ENCODE peak calls at places on chromosomes 5 and 9, in eight cellular contexts. Q is A549, Z is right lobe of liver, R is astrocyte, H is GM12864, X is DND-41, V is NB4, L is WTC11. G is an unnamed sample.

GRCh38 chr5:9337908-9338307 is 208.0 kb downstream of the SEMA5A start:
- DNase-seq in Q (no peak), Z (no peak), R (peak; percentile 63), H (no peak), X (no peak), V (no peak), L (no peak), G (no peak)

GRCh38 chr5:139822553-139823425 is 27.2 kb downstream of the PSD2 start:
- DNase-seq in Q (no peak), Z (no peak), R (no peak), H (no peak), X (no peak), V (no peak), L (peak; percentile 23), G (no peak)

GRCh38 chr5:117690603-117691002 is 1116.0 kb upstream of the SEMA6A start:
- DNase-seq in Q (no peak), Z (no peak), R (no peak), H (no peak), X (no peak), V (no peak), L (no peak), G (no peak)

GRCh38 chr5:88683506-88684135 is 199.4 kb downstream of the MEF2C start:
- DNase-seq in Q (peak; percentile 47), Z (no peak), R (peak; percentile 85), H (no peak), X (no peak), V (peak; percentile 55), L (peak; percentile 73), G (no peak)

GRCh38 chr5:166428264-166428663 is 1863.2 kb upstream of the WWC1 start:
- DNase-seq in Q (no peak), Z (no peak), R (no peak), H (no peak), X (no peak), V (no peak), L (no peak), G (no peak)

GRCh38 chr9:22008662-22009562 is at the start of gene CDKN2B:
- DNase-seq in Q (no peak), Z (peak; percentile 98), R (peak; percentile 87), H (peak; percentile 35), X (no peak), V (no peak), L (peak; percentile 96), G (peak; percentile 93)

GRCh38 chr9:17437813-17438212 is 141.1 kb upstream of the SH3GL2 start:
- DNase-seq in Q (no peak), Z (no peak), R (no peak), H (no peak), X (no peak), V (no peak), L (no peak), G (no peak)

GRCh38 chr9:126113176-126113575 is 213.5 kb upstream of the MVB12B start:
- DNase-seq in Q (no peak), Z (no peak), R (no peak), H (no peak), X (no peak), V (no peak), L (no peak), G (no peak)

GRCh38 chr5:67339219-67339767 is 142.7 kb upstream of the CD180 start:
- DNase-seq in Q (no peak), Z (no peak), R (no peak), H (no peak), X (no peak), V (no peak), L (no peak), G (no peak)

GRCh38 chr5:122190156-122190555 is 60.8 kb downstream of the ZNF474 start:
- DNase-seq in Q (no peak), Z (no peak), R (no peak), H (no peak), X (no peak), V (no peak), L (no peak), G (no peak)

GRCh38 chr5:53167836-53168235 is 58.3 kb upstream of the MOCS2 start:
- DNase-seq in Q (no peak), Z (no peak), R (peak; percentile 8), H (no peak), X (no peak), V (no peak), L (no peak), G (no peak)

GRCh38 chr9:83070257-83070656 is 7.3 kb upstream of the RASEF start:
- DNase-seq in Q (no peak), Z (no peak), R (peak; percentile 85), H (no peak), X (no peak), V (no peak), L (no peak), G (no peak)

GRCh38 chr5:40911278-40911677 is 2.0 kb downstream of the C7 start:
- DNase-seq in Q (no peak), Z (no peak), R (no peak), H (no peak), X (no peak), V (no peak), L (no peak), G (no peak)

GRCh38 chr9:96877269-96877668 is 23.0 kb upstream of the ZNF782 start:
- DNase-seq in Q (no peak), Z (no peak), R (no peak), H (no peak), X (no peak), V (no peak), L (peak; percentile 49), G (peak; percentile 34)

GRCh38 chr9:96871176-96871575 is 16.9 kb upstream of the ZNF782 start:
- DNase-seq in Q (no peak), Z (no peak), R (no peak), H (no peak), X (no peak), V (no peak), L (no peak), G (no peak)

GRCh38 chr9:96874201-96874785 is 20.0 kb upstream of the ZNF782 start:
- DNase-seq in Q (no peak), Z (no peak), R (no peak), H (no peak), X (no peak), V (no peak), L (no peak), G (peak; percentile 23)

GRCh38 chr9:96874947-96875459 is 20.7 kb upstream of the ZNF782 start:
- DNase-seq in Q (peak; percentile 35), Z (no peak), R (peak; percentile 43), H (peak; percentile 65), X (no peak), V (peak; percentile 63), L (no peak), G (peak; percentile 77)

DNA sequence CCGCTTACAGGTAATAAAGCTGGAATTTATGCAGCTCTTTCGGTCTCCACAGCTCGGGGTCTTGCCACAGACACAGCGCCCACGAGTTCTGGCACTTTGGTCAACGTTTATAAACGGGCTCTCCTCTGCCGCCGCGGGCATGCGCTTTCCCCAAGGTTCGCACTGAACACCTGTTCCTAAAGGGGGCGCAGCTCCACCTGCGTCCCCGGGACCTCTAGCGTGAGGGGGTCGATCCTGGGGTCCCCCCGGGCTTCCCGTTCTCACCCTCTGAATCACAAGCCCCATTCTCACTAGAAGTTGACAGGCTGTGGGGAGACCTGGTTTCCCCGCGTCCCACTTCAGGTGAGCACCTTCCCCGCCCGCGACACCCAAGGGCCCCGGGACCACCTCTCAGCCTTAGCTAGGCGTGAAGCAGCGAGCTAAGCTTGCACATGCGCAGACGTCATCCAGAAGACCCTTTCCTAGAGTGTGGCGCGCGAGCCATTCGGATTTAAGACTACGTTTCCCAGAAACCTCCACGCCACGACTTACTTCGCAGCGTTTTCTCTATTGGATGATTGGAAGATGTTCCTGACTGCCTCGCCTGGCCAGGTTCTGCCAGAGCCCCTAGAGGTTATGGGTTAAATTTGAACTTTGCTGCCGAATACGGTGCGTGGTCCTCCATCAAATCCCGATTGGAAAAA is 21.3 kb upstream of the ZNF782 start:
- DNase-seq in Q (peak; percentile 89), Z (peak; percentile 78), R (peak; percentile 59), H (peak; percentile 74), X (no peak), V (peak; percentile 88), L (peak; percentile 94), G (peak; percentile 86)
- TF ChIP-seq CTCF in Q (peak; percentile 21), Z (peak; percentile 19), R (peak; percentile 16), H (peak; percentile 37), X (no peak), V (peak; percentile 29), L (peak; percentile 66), G (no peak)

GRCh38 chr9:71911061-71911907 is at the start of the genes ABHD17B and C9orf85:
- DNase-seq in Q (peak; percentile 96), Z (peak; percentile 100), R (peak; percentile 98), H (peak; percentile 98), X (peak; percentile 98), V (peak; percentile 96), L (peak; percentile 100), G (peak; percentile 97)
- TF ChIP-seq CTCF in Q (no peak), Z (no peak), R (no peak), H (no peak), X (no peak), V (no peak), L (no peak), G (no peak)

DNA sequence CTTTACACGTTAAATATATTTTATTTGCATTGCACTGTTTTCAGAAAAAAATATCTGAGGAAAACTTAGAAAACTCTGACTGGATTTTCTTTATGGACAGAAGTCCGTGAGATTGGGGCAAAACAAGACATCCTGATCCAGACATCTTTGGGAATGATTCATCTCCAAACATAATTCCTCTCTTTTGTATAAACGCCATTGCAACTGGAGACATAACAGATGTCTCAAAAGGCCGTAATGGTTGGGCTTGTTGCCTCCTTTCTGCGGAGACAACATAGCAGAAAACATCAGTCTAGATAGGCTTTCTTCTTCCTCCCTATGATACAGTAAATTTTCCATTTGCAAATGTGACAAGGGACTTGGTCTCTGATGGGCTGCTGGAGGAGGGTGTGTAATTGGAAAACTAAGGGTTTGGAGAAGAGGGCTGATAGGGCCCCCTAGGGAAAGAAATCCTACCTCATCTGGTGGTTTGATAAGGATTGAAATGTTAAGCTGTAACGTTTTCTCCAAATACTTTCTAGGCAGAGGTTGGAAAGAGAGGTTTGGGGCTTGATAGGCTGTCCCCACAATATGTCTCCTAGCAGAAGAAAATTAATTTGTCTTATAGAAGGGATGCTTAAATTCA is 631.5 kb upstream of the ST8SIA4 start:
- DNase-seq in Q (no peak), Z (no peak), R (peak; percentile 33), H (no peak), X (no peak), V (no peak), L (no peak), G (no peak)
- TF ChIP-seq CTCF in Q (no peak), Z (no peak), R (no peak), H (no peak), X (no peak), V (no peak), L (no peak), G (no peak)

GRCh38 chr9:38066167-38066906 is 2.7 kb downstream of the SHB start:
- DNase-seq in Q (no peak), Z (no peak), R (no peak), H (no peak), X (no peak), V (no peak), L (no peak), G (no peak)

GRCh38 chr9:38067892-38068615 is 973 bp downstream of the SHB start:
- DNase-seq in Q (no peak), Z (peak; percentile 62), R (no peak), H (no peak), X (peak; percentile 21), V (peak; percentile 12), L (peak; percentile 30), G (peak; percentile 42)

GRCh38 chr9:38067611-38067891 is 1.5 kb downstream of the SHB start:
- DNase-seq in Q (no peak), Z (peak; percentile 67), R (no peak), H (no peak), X (no peak), V (no peak), L (peak; percentile 45), G (no peak)

GRCh38 chr9:38068616-38068865 is 486 bp downstream of the SHB start:
- DNase-seq in Q (no peak), Z (no peak), R (no peak), H (no peak), X (peak; percentile 50), V (peak; percentile 58), L (no peak), G (peak; percentile 82)

GRCh38 chr9:38066907-38067610 is 2.0 kb downstream of the SHB start:
- DNase-seq in Q (no peak), Z (peak; percentile 84), R (no peak), H (no peak), X (no peak), V (no peak), L (peak; percentile 28), G (peak; percentile 32)
- TF ChIP-seq CTCF in Q (no peak), Z (no peak), R (no peak), H (no peak), X (no peak), V (no peak), L (no peak), G (no peak)